ENCODE peak calls at places on chromosomes 13 and 19, in six cellular contexts. I is psoas muscle; M is CD4-positive, alpha-beta memory T cell; D is foreskin fibroblast; O is fibroblast of pulmonary artery; G is cardiac muscle cell. U is an unnamed sample.
A peak's percentile ranks its signal among the peaks of the same experiment; 100 is the strongest.

GRCh38 chr19:55087542-55087935 is 11.9 kb downstream of the EPS8L1 start:
- DNase-seq in I (no peak), M (no peak), D (peak; percentile 39), O (peak; percentile 26), G (no peak), U (no peak)

GRCh38 chr13:84896128-84896527 is 903.1 kb downstream of the SLITRK6 start:
- DNase-seq in I (no peak), M (peak; percentile 15), D (peak; percentile 24), O (peak; percentile 79), G (peak; percentile 51), U (peak; percentile 19)

GRCh38 chr19:13428352-13428751 is 77.9 kb downstream of the CACNA1A start:
- DNase-seq in I (no peak), M (no peak), D (peak; percentile 12), O (peak; percentile 38), G (peak; percentile 17), U (no peak)

GRCh38 chr19:29622191-29623070 is 16.3 kb downstream of the POP4 start:
- DNase-seq in I (no peak), M (peak; percentile 38), D (no peak), O (peak; percentile 54), G (peak; percentile 24), U (no peak)

GRCh38 chr13:107025991-107026390 is 458.1 kb upstream of the ARGLU1 start:
- DNase-seq in I (peak; percentile 23), M (no peak), D (no peak), O (peak; percentile 20), G (peak; percentile 17), U (peak; percentile 61)

GRCh38 chr19:19407640-19407933 is 2.1 kb downstream of the GATAD2A start:
- DNase-seq in I (no peak), M (no peak), D (no peak), O (no peak), G (no peak), U (no peak)

GRCh38 chr13:33236021-33236420 is 49.5 kb downstream of the STARD13 start:
- DNase-seq in I (no peak), M (no peak), D (peak; percentile 58), O (peak; percentile 72), G (no peak), U (no peak)

GRCh38 chr13:112719016-112719415 is 29.2 kb downstream of the ATP11A start:
- DNase-seq in I (no peak), M (no peak), D (no peak), O (no peak), G (no peak), U (no peak)

GRCh38 chr13:96273196-96273595 is 183.3 kb downstream of the HS6ST3 start:
- DNase-seq in I (no peak), M (no peak), D (no peak), O (no peak), G (no peak), U (no peak)

GRCh38 chr13:98650376-98651107 is 73.6 kb upstream of the STK24 start:
- DNase-seq in I (no peak), M (no peak), D (no peak), O (no peak), G (no peak), U (peak; percentile 63)

GRCh38 chr13:73922728-73923393 is 211.3 kb downstream of the KLF12 start:
- DNase-seq in I (no peak), M (no peak), D (no peak), O (peak; percentile 46), G (no peak), U (no peak)

GRCh38 chr19:41575998-41576397 is at the start of gene CEACAM21:
- DNase-seq in I (peak; percentile 41), M (no peak), D (no peak), O (no peak), G (no peak), U (no peak)

GRCh38 chr13:23963184-23963931 is 66.1 kb upstream of the C1QTNF9B start:
- DNase-seq in I (no peak), M (no peak), D (no peak), O (no peak), G (no peak), U (no peak)

GRCh38 chr13:63044617-63045016 is 1629.0 kb upstream of the PCDH20 start:
- DNase-seq in I (no peak), M (no peak), D (no peak), O (no peak), G (peak; percentile 67), U (no peak)

GRCh38 chr13:39692650-39693438 is 37.4 kb downstream of the COG6 start:
- DNase-seq in I (no peak), M (no peak), D (no peak), O (no peak), G (no peak), U (no peak)

GRCh38 chr19:45446944-45447343 is 20.9 kb upstream of the FOSB start:
- DNase-seq in I (no peak), M (no peak), D (no peak), O (no peak), G (no peak), U (no peak)

GRCh38 chr19:6734096-6734696 is 3.2 kb downstream of the GPR108 start:
- DNase-seq in I (no peak), M (no peak), D (no peak), O (no peak), G (no peak), U (no peak)
- H3K4me3 ChIP-seq in I (no peak overlapping the region), M (no peak overlapping the region), D (no peak overlapping the region), O (no peak overlapping the region), G (no peak overlapping the region), U (no peak overlapping the region)

DNA sequence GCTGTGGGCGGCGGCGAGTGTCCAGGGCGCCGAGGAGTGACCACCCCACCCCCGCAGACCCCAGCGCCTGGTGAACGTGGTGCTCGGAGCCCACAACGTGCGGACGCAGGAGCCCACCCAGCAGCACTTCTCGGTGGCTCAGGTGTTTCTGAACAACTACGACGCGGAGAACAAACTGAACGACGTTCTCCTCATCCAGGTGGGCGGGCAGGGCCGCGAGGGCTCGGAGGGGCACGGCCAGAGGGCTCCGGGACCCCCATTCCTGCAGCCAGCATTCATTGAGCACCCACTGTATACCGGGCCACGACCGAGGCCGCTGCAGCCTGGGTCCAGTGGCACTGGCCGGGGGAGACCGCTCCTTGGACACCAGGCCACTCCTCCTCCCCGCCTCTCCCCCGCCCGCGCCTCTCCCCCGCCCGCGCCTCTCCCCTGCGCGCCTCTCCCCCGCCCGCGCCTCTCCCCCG is 3.1 kb downstream of the PRTN3 start:
- DNase-seq in I (no peak), M (no peak), D (no peak), O (no peak), G (no peak), U (no peak)
- H3K4me3 ChIP-seq in I (peak overlapping the region; percentile 15), M (no peak overlapping the region), D (no peak overlapping the region), O (no peak overlapping the region), G (peak overlapping the region; percentile 15), U (no peak overlapping the region)

DNA sequence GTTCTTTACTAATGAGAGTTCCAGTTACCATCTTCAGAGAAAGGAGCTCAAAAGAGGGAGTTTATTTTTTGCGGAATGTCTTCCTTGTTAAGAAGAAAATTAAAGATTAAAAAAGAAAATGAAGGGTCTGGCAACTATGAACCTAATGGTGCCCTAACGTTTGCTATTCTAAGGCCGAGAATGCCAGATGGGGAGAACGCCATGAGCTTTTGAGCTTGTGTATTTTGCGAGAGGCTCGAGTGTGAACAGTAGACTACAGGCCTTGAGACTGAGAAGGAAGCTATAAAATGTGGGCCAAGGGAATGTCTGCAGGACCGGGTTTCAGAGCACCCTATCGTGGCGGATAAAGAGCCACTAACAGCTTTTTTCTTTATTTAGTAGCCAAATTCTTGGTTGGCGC is 6.7 kb downstream of the FGF14 start:
- DNase-seq in I (no peak), M (no peak), D (no peak), O (no peak), G (no peak), U (no peak)
- H3K4me3 ChIP-seq in I (peak overlapping the region; percentile 94), M (peak overlapping the region; percentile 93), D (peak overlapping the region; percentile 69), O (peak overlapping the region; percentile 69), G (peak overlapping the region; percentile 68), U (no peak overlapping the region)

DNA sequence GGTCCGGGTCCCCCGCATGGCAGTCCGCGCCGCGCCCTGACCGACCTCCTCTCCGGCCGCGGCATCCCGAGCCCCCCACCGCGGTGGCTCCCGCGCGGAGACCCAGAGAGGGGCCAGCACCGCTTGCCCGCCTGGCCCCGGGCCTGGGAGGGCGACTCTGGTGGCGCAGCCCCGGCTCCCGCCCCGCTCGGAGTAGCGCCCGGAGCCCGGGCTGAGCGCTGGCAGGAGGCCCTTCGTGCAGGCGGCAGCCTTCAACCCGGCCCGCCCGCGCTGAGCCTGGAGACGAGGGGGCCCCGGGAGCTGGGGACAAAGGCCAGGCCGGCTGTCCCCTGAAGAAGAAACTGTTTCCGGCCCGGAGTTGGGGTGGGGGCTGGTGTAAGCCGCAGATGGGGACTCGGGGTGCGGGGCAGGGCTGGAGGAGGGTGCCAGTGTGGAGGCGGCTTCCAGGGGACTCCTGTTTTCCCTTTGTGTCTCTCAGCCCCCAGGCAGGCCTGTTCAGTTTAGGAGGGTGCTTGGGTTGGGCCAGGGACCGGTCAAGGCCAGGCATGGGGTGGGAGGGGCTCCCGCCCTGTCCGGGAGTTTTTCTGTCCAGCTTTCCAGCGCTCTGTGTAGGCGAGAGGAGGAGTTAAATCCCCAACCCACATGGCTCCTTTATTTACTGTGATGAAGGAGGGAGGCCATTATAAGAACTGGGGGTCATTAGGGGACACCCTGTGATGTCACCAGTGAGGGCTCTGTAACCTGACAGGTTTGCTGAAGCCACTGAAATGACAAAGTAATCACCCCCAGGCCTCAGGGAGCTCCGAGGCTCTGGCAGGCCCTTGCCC is 967 bp downstream of the LRP3 start:
- DNase-seq in I (peak; percentile 56), M (no peak), D (peak; percentile 41), O (peak; percentile 53), G (peak; percentile 52), U (peak; percentile 33)
- H3K4me3 ChIP-seq in I (peak overlapping the region; percentile 81), M (no peak overlapping the region), D (peak overlapping the region; percentile 57), O (peak overlapping the region; percentile 63), G (peak overlapping the region; percentile 89), U (peak overlapping the region; percentile 64)